ENCODE peak calls at places on chromosomes 11 and 22, in eight cellular contexts. D is Peyer's patch; T is tibial nerve; X is AG04450; L is esophagus muscularis mucosa; F is neuronal stem cell; O is CD8-positive, alpha-beta memory T cell; W is left ventricle myocardium inferior. E is an unnamed sample.

GRCh38 chr11:69510471-69511357 is 29.3 kb downstream of the LINC01488 start:
- DNase-seq in F (no peak), X (no peak), W (no peak), O (no peak), T (no peak), L (no peak), D (no peak), E (peak)

GRCh38 chr11:34609187-34609751 is 11.6 kb upstream of the EHF start:
- DNase-seq in L (no peak), X (no peak), O (no peak), D (no peak), T (no peak), F (no peak), W (no peak), E (no peak)

GRCh38 chr22:33896801-33897620 is 23.3 kb downstream of the LARGE1 start:
- DNase-seq in X (no peak), T (no peak), D (no peak), O (no peak), W (no peak), F (no peak), L (no peak), E (peak)

GRCh38 chr11:128207861-128208321 is 379.5 kb downstream of the ETS1 start:
- DNase-seq in F (no peak), L (no peak), T (no peak), D (no peak), W (no peak), X (peak), O (no peak), E (peak)

GRCh38 chr22:39094717-39095389 is 2.2 kb upstream of the APOBEC3H start:
- DNase-seq in D (no peak), W (no peak), O (peak), L (no peak), X (no peak), T (no peak), F (no peak), E (no peak)

GRCh38 chr11:75383246-75383645 is 16.1 kb upstream of the RPS3 start:
- DNase-seq in T (no peak), X (no peak), O (peak), D (peak), F (no peak), W (no peak), L (no peak), E (no peak)

GRCh38 chr11:1439341-1439740 is 47.2 kb downstream of the MOB2 start:
- DNase-seq in W (no peak), D (no peak), T (no peak), F (no peak), L (no peak), O (no peak), X (no peak), E (no peak)

GRCh38 chr11:125154380-125155099 is 10.0 kb upstream of the PKNOX2 start:
- DNase-seq in W (no peak), F (no peak), O (no peak), X (no peak), L (no peak), D (no peak), T (no peak), E (no peak)

GRCh38 chr11:105609832-105610781 is at the start of gene GRIA4:
- DNase-seq in L (no peak), X (peak), O (no peak), W (no peak), F (peak), D (peak), T (no peak), E (peak)

GRCh38 chr11:65492637-65493366 is 6.0 kb upstream of the MALAT1 start:
- DNase-seq in T (peak), W (peak), F (no peak), O (no peak), D (no peak), L (no peak), X (no peak), E (peak)

GRCh38 chr11:842370-843002 is at the start of the genes POLR2L and TSPAN4:
- DNase-seq in W (peak), F (peak), T (peak), X (peak), O (peak), D (peak), L (peak), E (peak)

GRCh38 chr11:121024989-121025388 is 1.1 kb downstream of the TBCEL start:
- DNase-seq in F (no peak), O (peak), X (no peak), L (no peak), D (no peak), T (no peak), W (no peak), E (peak)

GRCh38 chr11:72584293-72584921 is 89.8 kb downstream of the PDE2A start:
- DNase-seq in W (peak), O (peak), D (peak), F (no peak), T (peak), L (no peak), X (no peak), E (peak)

GRCh38 chr22:41994506-41994905 is 4.1 kb upstream of the WBP2NL start:
- DNase-seq in D (no peak), T (no peak), O (no peak), X (no peak), F (no peak), W (no peak), L (no peak), E (no peak)

GRCh38 chr11:87926250-87926970 is 248.8 kb downstream of the RAB38 start:
- DNase-seq in O (no peak), X (no peak), W (no peak), L (no peak), F (no peak), D (no peak), T (no peak), E (peak)

GRCh38 chr11:35458846-35459245 is 39.5 kb upstream of the SLC1A2 start:
- DNase-seq in O (no peak), X (no peak), L (no peak), T (no peak), D (no peak), W (no peak), F (no peak), E (peak)

GRCh38 chr11:10856689-10857603 is 907 bp downstream of the ZBED5 start:
- DNase-seq in D (peak), O (no peak), T (peak), W (peak), X (no peak), F (peak), L (no peak), E (peak)

GRCh38 chr11:8640305-8640932 is 42.0 kb downstream of the TRIM66 start:
- DNase-seq in X (no peak), O (no peak), W (no peak), F (no peak), D (no peak), L (no peak), T (no peak), E (no peak)

GRCh38 chr11:12868315-12869073 is 140.6 kb upstream of the RASSF10 start:
- DNase-seq in F (no peak), L (no peak), D (no peak), W (no peak), O (no peak), X (no peak), T (no peak), E (peak)

GRCh38 chr11:68880851-68881250 is 22.8 kb downstream of the MRPL21 start:
- DNase-seq in T (no peak), O (no peak), L (no peak), W (no peak), X (no peak), D (no peak), F (no peak), E (no peak)

GRCh38 chr22:23245799-23246136 is 65.5 kb downstream of the BCR start:
- DNase-seq in D (no peak), W (no peak), O (no peak), L (no peak), T (no peak), F (no peak), X (no peak), E (no peak)

GRCh38 chr11:17250561-17251350 is 25.8 kb upstream of the NUCB2 start:
- DNase-seq in F (no peak), D (no peak), T (no peak), W (no peak), O (no peak), L (no peak), X (no peak), E (no peak)

GRCh38 chr11:71120346-71120963 is 131.9 kb downstream of the SHANK2 start:
- DNase-seq in D (no peak), O (no peak), T (no peak), W (no peak), L (no peak), X (no peak), F (peak), E (no peak)

GRCh38 chr11:1392111-1392510 is 2.4 kb downstream of the BRSK2 start:
- DNase-seq in D (no peak), W (no peak), X (no peak), T (no peak), F (no peak), O (no peak), L (no peak), E (no peak)

GRCh38 chr11:14908214-14908880 is 16.3 kb upstream of the CYP2R1 start:
- DNase-seq in O (peak), T (peak), W (no peak), D (peak), F (no peak), X (no peak), L (no peak), E (peak)

GRCh38 chr11:126359431-126360048 is 4.1 kb downstream of the ST3GAL4 start:
- DNase-seq in L (no peak), F (no peak), D (peak), O (no peak), X (no peak), W (peak), T (peak), E (peak)

GRCh38 chr11:129732926-129733325 is 82.7 kb upstream of the TMEM45B start:
- DNase-seq in L (peak), O (no peak), D (no peak), X (no peak), F (no peak), T (no peak), W (no peak), E (no peak)

GRCh38 chr22:19892249-19892879 is 37.7 kb upstream of the GNB1L start:
- DNase-seq in W (no peak), D (peak), L (no peak), O (peak), X (no peak), T (no peak), F (no peak), E (peak)

GRCh38 chr11:118660646-118661424 is 18.6 kb downstream of the TREH start:
- DNase-seq in T (no peak), L (no peak), O (no peak), W (no peak), D (no peak), F (no peak), X (no peak), E (no peak)

GRCh38 chr11:9943346-9944110 is 279.7 kb downstream of the SWAP70 start:
- DNase-seq in O (no peak), T (peak), L (no peak), F (no peak), W (no peak), D (no peak), X (peak), E (peak)

GRCh38 chr11:17573526-17573925 is 26.5 kb downstream of the OTOG start:
- DNase-seq in L (no peak), F (no peak), O (no peak), D (peak), W (no peak), X (no peak), T (no peak), E (no peak)

GRCh38 chr11:78465169-78465942 is 47.7 kb upstream of the GAB2 start:
- DNase-seq in X (no peak), O (peak), W (no peak), L (no peak), T (no peak), F (no peak), D (peak), E (no peak)

GRCh38 chr11:118415739-118416068 is 14.3 kb downstream of the ATP5MG start:
- DNase-seq in W (no peak), L (no peak), O (no peak), F (no peak), T (no peak), D (no peak), X (peak), E (peak)

GRCh38 chr22:20741634-20742581 is 32.0 kb upstream of the SERPIND1 start:
- DNase-seq in O (peak), F (peak), T (peak), D (peak), X (no peak), L (no peak), W (no peak), E (peak)

GRCh38 chr11:64121637-64122410 is 44.1 kb downstream of the MACROD1 start:
- DNase-seq in W (no peak), F (no peak), L (no peak), D (no peak), X (peak), O (no peak), T (no peak), E (peak)

GRCh38 chr11:103832762-103833161 is 203.7 kb upstream of the DDI1 start:
- DNase-seq in T (no peak), L (no peak), D (no peak), X (no peak), F (no peak), O (no peak), W (no peak), E (no peak)

GRCh38 chr22:23754220-23754919 is at the start of gene VPREB3:
- DNase-seq in L (no peak), D (peak), W (no peak), O (no peak), T (no peak), X (no peak), F (no peak), E (no peak)

GRCh38 chr11:129102225-129102624 is 89.9 kb downstream of the ARHGAP32 start:
- DNase-seq in T (no peak), L (no peak), O (no peak), F (no peak), X (no peak), D (no peak), W (no peak), E (no peak)

GRCh38 chr22:28627791-28628190 is 51.8 kb downstream of the TTC28 start:
- DNase-seq in O (no peak), D (no peak), F (no peak), L (no peak), T (no peak), X (no peak), W (no peak), E (no peak)
- H3K27ac ChIP-seq in O (no peak), D (no peak), F (no peak), L (no peak), T (no peak), X (no peak), W (no peak), E (no peak)

DNA sequence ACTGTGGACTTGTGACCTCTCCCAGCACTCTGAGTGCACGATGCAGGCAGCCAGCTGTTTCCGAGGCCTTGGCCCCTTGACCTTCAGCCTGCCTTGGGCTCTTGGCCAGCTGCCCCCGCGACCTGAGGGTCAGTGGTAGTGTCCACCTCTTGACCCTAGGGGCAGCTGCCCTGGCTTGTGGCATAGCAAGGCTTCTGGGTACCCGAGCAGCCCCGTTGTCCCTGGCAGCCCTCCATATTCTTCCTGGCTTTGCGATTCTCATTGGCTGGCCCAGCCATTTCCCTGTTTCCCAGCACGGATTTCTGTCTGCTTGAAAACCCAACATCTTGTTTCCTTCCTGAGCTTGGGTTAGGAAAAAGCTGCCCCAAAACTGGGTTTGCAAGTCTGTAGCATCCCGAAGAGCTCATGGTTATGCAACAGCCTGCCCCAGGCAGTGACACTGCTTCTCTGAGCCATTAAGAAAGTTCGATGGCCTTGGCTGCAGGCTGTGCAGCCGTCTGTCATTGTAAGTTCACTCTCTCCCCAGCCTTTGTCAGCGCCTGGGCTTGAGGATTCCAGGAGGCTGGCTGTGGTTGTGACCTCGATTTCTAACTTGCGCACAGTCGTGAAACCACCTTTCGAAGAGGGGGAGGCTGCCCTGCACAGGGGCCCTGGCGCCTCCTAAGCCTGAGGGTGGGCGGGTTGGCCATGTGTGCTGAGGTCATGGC is 48.8 kb downstream of the FBLN1 start:
- DNase-seq in T (peak), X (no peak), L (no peak), D (no peak), W (no peak), F (no peak), O (no peak), E (no peak)
- H3K27ac ChIP-seq in T (peak), X (peak), L (peak), D (peak), W (peak), F (no peak), O (no peak), E (no peak)

GRCh38 chr11:57798905-57799559 is 37.4 kb downstream of the CTNND1 start:
- DNase-seq in X (no peak), O (no peak), L (no peak), T (no peak), F (no peak), D (no peak), W (no peak), E (peak)
- H3K27ac ChIP-seq in X (no peak), O (no peak), L (peak), T (peak), F (peak), D (peak), W (peak), E (no peak)

DNA sequence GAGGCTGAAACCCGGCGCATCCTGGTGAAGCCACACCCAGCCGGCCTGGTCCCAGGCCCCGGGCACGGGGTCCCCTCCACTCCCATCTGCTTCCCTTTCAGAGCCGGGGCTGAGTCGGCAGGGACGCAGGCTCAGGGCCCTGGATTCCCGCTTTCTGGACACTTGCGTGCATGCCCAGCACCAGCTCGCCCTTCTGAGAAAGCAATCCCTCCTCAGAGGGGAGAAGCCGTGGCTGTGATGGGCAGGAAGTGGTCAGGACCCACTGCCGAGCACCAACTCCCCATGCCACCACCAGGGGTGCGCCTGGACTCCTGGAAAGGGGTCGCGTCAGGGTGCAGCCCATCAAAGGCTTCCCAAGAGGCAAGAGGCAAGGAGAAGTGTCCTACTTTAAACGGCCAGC is 15.1 kb downstream of the CDKN1C start:
- DNase-seq in T (no peak), O (no peak), D (no peak), F (no peak), L (no peak), X (no peak), W (no peak), E (no peak)
- H3K27ac ChIP-seq in T (no peak), O (no peak), D (no peak), F (no peak), L (no peak), X (no peak), W (no peak), E (no peak)

DNA sequence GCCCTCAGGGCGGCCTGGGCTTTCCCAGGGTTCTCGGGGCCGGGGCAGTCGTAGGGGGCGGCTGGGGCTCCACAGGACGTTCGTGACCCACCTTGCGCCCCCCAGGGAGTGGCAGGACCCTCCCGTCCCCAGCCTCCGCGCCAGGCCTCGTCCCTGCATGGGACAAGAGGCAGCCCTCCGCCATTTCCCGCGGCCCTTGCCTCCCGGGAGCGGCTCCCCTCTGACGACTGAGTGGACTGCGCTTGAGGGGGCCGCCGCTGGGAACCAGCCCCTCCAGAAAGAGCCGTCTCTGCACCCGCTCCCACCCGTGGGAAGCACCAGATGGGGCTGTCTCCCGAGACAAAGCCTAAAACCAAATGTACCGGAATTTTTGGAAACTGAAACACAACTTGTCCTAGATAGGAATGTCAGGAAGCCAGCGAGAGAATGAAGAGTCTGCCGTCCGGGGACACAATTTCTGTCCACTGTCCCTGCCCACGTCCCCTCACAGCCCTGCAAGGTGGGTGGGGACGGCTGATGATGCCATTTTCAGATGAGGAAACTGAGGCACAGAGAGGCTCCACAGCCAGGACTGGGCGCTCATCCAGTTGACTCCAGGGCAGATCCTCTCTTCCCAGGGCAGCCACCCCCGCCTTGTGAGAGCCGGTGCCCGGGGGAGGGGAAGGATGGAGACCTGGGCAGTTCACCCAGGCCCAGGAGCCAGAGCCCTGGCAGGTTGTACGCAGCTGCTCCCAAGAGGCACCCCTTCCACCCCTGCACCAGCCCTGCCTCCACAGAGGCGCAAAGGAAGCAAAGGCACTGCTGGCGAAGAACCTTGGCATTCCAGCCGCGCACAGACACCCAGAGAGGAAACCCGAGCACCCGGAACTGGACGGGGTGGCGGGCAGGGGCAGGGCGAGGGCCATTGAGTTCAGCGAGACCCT is 18.1 kb upstream of the PICK1 start:
- DNase-seq in W (no peak), L (no peak), T (no peak), X (no peak), D (no peak), O (no peak), F (no peak), E (no peak)
- H3K27ac ChIP-seq in W (peak), L (peak), T (peak), X (no peak), D (peak), O (no peak), F (no peak), E (no peak)

DNA sequence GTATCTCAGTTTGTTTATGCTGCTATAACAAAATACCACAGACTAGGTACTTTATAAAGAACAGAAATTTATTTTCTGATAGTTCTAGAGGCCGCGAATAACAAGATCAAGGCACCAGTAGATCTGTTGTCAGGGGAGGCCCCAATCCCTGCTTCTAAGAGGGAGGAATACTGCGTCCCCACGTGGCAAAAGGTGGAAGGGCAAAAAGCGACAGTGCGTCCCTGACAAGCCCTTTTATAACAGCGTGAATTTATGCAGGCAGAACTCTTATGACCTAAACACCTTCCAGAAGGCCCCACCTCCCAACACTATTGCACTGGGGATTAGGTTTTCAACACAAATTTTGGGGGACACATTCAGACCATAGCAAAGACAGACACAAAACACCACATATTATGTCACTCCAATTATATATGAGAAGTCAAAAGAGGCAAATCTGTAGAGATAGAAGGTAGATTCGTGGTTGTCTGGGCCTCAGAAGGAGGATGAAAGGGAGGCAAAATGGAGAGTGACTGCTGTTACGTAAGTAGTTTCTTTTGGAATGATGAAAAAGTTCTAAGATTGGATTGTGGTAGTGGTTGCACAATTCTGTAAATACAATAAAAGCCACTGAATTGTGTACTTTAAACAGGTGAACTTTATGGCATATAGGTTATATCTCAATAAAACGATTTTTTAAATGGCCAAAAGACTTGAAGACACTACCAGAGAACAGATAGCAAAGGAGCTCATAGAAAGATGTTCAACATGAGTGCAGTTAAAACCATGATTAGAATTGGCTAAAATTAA is 30.1 kb upstream of the TNRC6B start:
- DNase-seq in F (no peak), X (no peak), L (peak), W (no peak), D (no peak), T (no peak), O (no peak), E (no peak)
- H3K27ac ChIP-seq in F (no peak), X (no peak), L (no peak), W (no peak), D (no peak), T (no peak), O (no peak), E (no peak)